ENCODE peak calls at places on chromosome 5, in nine cellular contexts. J, G, F, A, E, I, S, B and H are unnamed samples.

GRCh38 chr5:83711982-83712601 is 8.6 kb downstream of the HAPLN1 start:
- DNase-seq in J (no peak), G (no peak), F (peak), A (peak), E (no peak), I (peak), S (no peak), B (no peak), H (peak)

GRCh38 chr5:759781-760362 is 24.7 kb downstream of the ZDHHC11B start:
- DNase-seq in J (peak), G (no peak), F (no peak), A (no peak), E (peak), I (no peak), S (no peak), B (peak), H (no peak)

GRCh38 chr5:42021119-42021518 is 96.0 kb downstream of the FBXO4 start:
- DNase-seq in J (no peak), G (no peak), F (no peak), A (no peak), E (no peak), I (no peak), S (no peak), B (no peak), H (no peak)

GRCh38 chr5:173825215-173825865 is 62.8 kb upstream of the CPEB4 start:
- DNase-seq in J (no peak), G (no peak), F (no peak), A (no peak), E (no peak), I (no peak), S (no peak), B (peak), H (no peak)

GRCh38 chr5:157241483-157241882 is 24.4 kb upstream of the CYFIP2 start:
- DNase-seq in J (no peak), G (no peak), F (no peak), A (no peak), E (no peak), I (no peak), S (no peak), B (no peak), H (no peak)

GRCh38 chr5:82642313-82642712 is 364.2 kb upstream of the RPS23 start:
- DNase-seq in J (no peak), G (no peak), F (no peak), A (no peak), E (no peak), I (no peak), S (no peak), B (no peak), H (no peak)

GRCh38 chr5:141211-141610 is 49.2 kb downstream of the PLEKHG4B start:
- DNase-seq in J (no peak), G (no peak), F (no peak), A (no peak), E (no peak), I (no peak), S (no peak), B (no peak), H (no peak)

GRCh38 chr5:143776951-143777350 is 35.0 kb upstream of the HMHB1 start:
- DNase-seq in J (no peak), G (no peak), F (no peak), A (no peak), E (no peak), I (no peak), S (no peak), B (no peak), H (no peak)

GRCh38 chr5:173968154-173968553 is 20.8 kb upstream of the C5orf47 start:
- DNase-seq in J (no peak), G (no peak), F (peak), A (no peak), E (peak), I (peak), S (no peak), B (no peak), H (no peak)

GRCh38 chr5:103066346-103066745 is 53.6 kb downstream of the GIN1 start:
- DNase-seq in J (no peak), G (no peak), F (no peak), A (no peak), E (no peak), I (no peak), S (no peak), B (no peak), H (no peak)

GRCh38 chr5:134371834-134372340 is 518 bp downstream of the UBE2B start:
- DNase-seq in J (peak), G (peak), F (peak), A (peak), E (peak), I (peak), S (no peak), B (peak), H (no peak)

GRCh38 chr5:178740926-178741325 is 10.5 kb upstream of the ZNF354A start:
- DNase-seq in J (no peak), G (no peak), F (no peak), A (no peak), E (no peak), I (no peak), S (no peak), B (no peak), H (no peak)

GRCh38 chr5:144549580-144549979 is 378.9 kb downstream of the KCTD16 start:
- DNase-seq in J (no peak), G (no peak), F (no peak), A (peak), E (no peak), I (no peak), S (no peak), B (peak), H (no peak)

GRCh38 chr5:18745988-18746615 is 1111.8 kb downstream of the TAF11L14 start:
- DNase-seq in J (peak), G (peak), F (no peak), A (peak), E (no peak), I (no peak), S (no peak), B (no peak), H (peak)

GRCh38 chr5:52069997-52070396 is 686.7 kb downstream of the ISL1 start:
- DNase-seq in J (no peak), G (no peak), F (no peak), A (no peak), E (no peak), I (no peak), S (no peak), B (no peak), H (no peak)

GRCh38 chr5:54360925-54361662 is 50.7 kb upstream of the ARL15 start:
- DNase-seq in J (no peak), G (no peak), F (no peak), A (no peak), E (no peak), I (no peak), S (no peak), B (no peak), H (no peak)

GRCh38 chr5:137497396-137498290 is 1.5 kb downstream of the SPOCK1 start:
- DNase-seq in J (peak), G (no peak), F (no peak), A (no peak), E (no peak), I (no peak), S (no peak), B (no peak), H (no peak)

GRCh38 chr5:53679261-53679660 is 118.8 kb downstream of the NDUFS4 start:
- DNase-seq in J (no peak), G (no peak), F (no peak), A (no peak), E (no peak), I (no peak), S (no peak), B (no peak), H (no peak)

GRCh38 chr5:4198461-4198860 is 602.8 kb downstream of the IRX1 start:
- DNase-seq in J (no peak), G (no peak), F (no peak), A (no peak), E (no peak), I (no peak), S (no peak), B (no peak), H (no peak)

GRCh38 chr5:19767987-19768386 is 220.0 kb downstream of the CDH18 start:
- DNase-seq in J (no peak), G (no peak), F (no peak), A (no peak), E (no peak), I (no peak), S (no peak), B (no peak), H (no peak)

GRCh38 chr5:143386725-143387124 is 16.8 kb downstream of the NR3C1 start:
- DNase-seq in J (no peak), G (no peak), F (no peak), A (peak), E (no peak), I (no peak), S (no peak), B (no peak), H (no peak)

GRCh38 chr5:39639618-39640078 is 214.9 kb upstream of the DAB2 start:
- DNase-seq in J (no peak), G (no peak), F (no peak), A (peak), E (no peak), I (no peak), S (no peak), B (no peak), H (no peak)

GRCh38 chr5:1073239-1074102 is 38.4 kb downstream of the SLC12A7 start:
- DNase-seq in J (no peak), G (no peak), F (no peak), A (no peak), E (no peak), I (no peak), S (no peak), B (no peak), H (no peak)

GRCh38 chr5:24487371-24487770 is 157.4 kb downstream of the CDH10 start:
- DNase-seq in J (no peak), G (no peak), F (no peak), A (no peak), E (no peak), I (no peak), S (no peak), B (no peak), H (no peak)

GRCh38 chr5:178426326-178427130 is 163.7 kb downstream of the COL23A1 start:
- DNase-seq in J (no peak), G (no peak), F (no peak), A (no peak), E (no peak), I (no peak), S (no peak), B (no peak), H (no peak)

GRCh38 chr5:151093476-151093889 is 12.6 kb upstream of the TNIP1 start:
- DNase-seq in J (no peak), G (no peak), F (no peak), A (peak), E (no peak), I (no peak), S (no peak), B (no peak), H (no peak)

GRCh38 chr5:76608833-76609232 is 14.4 kb downstream of the F2RL2 start:
- DNase-seq in J (peak), G (no peak), F (no peak), A (peak), E (no peak), I (no peak), S (no peak), B (no peak), H (no peak)

GRCh38 chr5:39980056-39980455 is 555.3 kb upstream of the DAB2 start:
- DNase-seq in J (no peak), G (no peak), F (no peak), A (no peak), E (no peak), I (no peak), S (no peak), B (no peak), H (no peak)

GRCh38 chr5:42689391-42689790 is 67.2 kb upstream of the CCDC152 start:
- DNase-seq in J (no peak), G (no peak), F (no peak), A (no peak), E (no peak), I (no peak), S (no peak), B (no peak), H (no peak)

GRCh38 chr5:3594514-3595101 is 1.0 kb upstream of the IRX1 start:
- DNase-seq in J (peak), G (no peak), F (peak), A (no peak), E (peak), I (peak), S (no peak), B (no peak), H (no peak)

GRCh38 chr5:143399616-143400540 is 3.6 kb downstream of the NR3C1 start:
- DNase-seq in J (no peak), G (no peak), F (no peak), A (peak), E (no peak), I (no peak), S (no peak), B (no peak), H (no peak)

GRCh38 chr5:134113572-134113907 is 941 bp upstream of the TCF7 start:
- DNase-seq in J (peak), G (no peak), F (no peak), A (no peak), E (no peak), I (no peak), S (no peak), B (no peak), H (no peak)

GRCh38 chr5:1527533-1528205 is 3.9 kb upstream of the LPCAT1 start:
- DNase-seq in J (peak), G (no peak), F (no peak), A (no peak), E (peak), I (no peak), S (no peak), B (no peak), H (no peak)

GRCh38 chr5:98314262-98314661 is 459.2 kb upstream of the RGMB start:
- DNase-seq in J (no peak), G (no peak), F (no peak), A (peak), E (no peak), I (no peak), S (no peak), B (no peak), H (no peak)

GRCh38 chr5:87300744-87301143 is 33.1 kb downstream of the RASA1 start:
- DNase-seq in J (no peak), G (peak), F (no peak), A (peak), E (no peak), I (no peak), S (peak), B (no peak), H (no peak)

GRCh38 chr5:14816374-14816998 is 55.1 kb downstream of the ANKH start:
- DNase-seq in J (no peak), G (no peak), F (no peak), A (no peak), E (no peak), I (no peak), S (no peak), B (no peak), H (no peak)

GRCh38 chr5:52277101-52277500 is 510.6 kb upstream of the ITGA1 start:
- DNase-seq in J (no peak), G (no peak), F (peak), A (no peak), E (no peak), I (no peak), S (no peak), B (no peak), H (no peak)